ENCODE peak calls at places on chromosomes 11 and 22, in six cellular contexts. N is breast epithelium, E is spleen, O is HCT116, R is transverse colon, U is H1. B is an unnamed sample.

GRCh38 chr11:97641988-97642387 is 1252.2 kb downstream of the JRKL start:
- DNase-seq in N (no peak), E (no peak), O (no peak), R (no peak), U (no peak), B (no peak)

GRCh38 chr22:19232620-19233019 is 54.1 kb upstream of the SLC25A1 start:
- DNase-seq in N (no peak), E (no peak), O (no peak), R (no peak), U (no peak), B (no peak)

GRCh38 chr11:11512090-11512489 is 109.7 kb downstream of the GALNT18 start:
- DNase-seq in N (no peak), E (no peak), O (no peak), R (no peak), U (no peak), B (no peak)

GRCh38 chr11:10544491-10545470 is 3.8 kb upstream of the RNF141 start:
- DNase-seq in N (no peak), E (peak), O (no peak), R (no peak), U (no peak), B (no peak)

GRCh38 chr11:14443642-14444041 is 56.0 kb downstream of the COPB1 start:
- DNase-seq in N (no peak), E (no peak), O (no peak), R (peak), U (no peak), B (no peak)

GRCh38 chr22:41256898-41257260 is 16.1 kb upstream of the CHADL start:
- DNase-seq in N (peak), E (no peak), O (no peak), R (no peak), U (no peak), B (no peak)

GRCh38 chr11:105923814-105924213 is 98.2 kb downstream of the MSANTD4 start:
- DNase-seq in N (no peak), E (no peak), O (no peak), R (no peak), U (no peak), B (no peak)

GRCh38 chr22:44721206-44721605 is 19.2 kb downstream of the PRR5 start:
- DNase-seq in N (no peak), E (no peak), O (no peak), R (no peak), U (peak), B (no peak)

GRCh38 chr11:121418625-121419114 is 33.4 kb upstream of the SORL1 start:
- DNase-seq in N (no peak), E (peak), O (no peak), R (peak), U (no peak), B (no peak)

GRCh38 chr22:50340157-50340879 is 2.8 kb upstream of the PPP6R2 start:
- DNase-seq in N (no peak), E (no peak), O (no peak), R (no peak), U (no peak), B (no peak)

DNA sequence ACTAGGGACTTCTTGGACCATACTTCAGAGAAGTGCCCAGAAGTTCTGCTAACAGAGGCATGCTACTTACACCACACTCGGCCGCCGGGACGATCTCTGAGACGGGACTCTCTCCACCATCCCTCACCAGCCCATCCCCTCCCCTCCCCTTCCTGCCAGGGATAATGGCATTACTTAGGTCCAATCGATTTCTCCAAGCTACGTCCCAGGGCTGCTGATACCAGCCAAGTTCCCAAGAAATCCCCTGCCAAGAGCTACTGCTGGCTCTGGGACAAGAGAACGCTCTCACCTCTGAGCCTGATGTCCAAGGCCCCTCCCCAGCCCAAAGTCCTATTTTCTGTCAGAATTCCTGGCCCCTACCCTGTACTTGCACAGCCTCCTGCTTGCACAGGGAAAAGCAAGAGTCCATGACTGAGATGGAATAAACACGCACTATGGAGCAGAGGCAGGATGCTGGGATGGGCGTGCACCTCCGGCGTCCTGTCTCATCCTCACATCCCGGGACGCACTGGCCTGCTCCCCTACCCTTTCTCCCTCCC is 42.7 kb downstream of the GDPD5 start:
- DNase-seq in N (no peak), E (no peak), O (no peak), R (no peak), U (no peak), B (no peak)
- H3K27ac ChIP-seq in N (no peak), E (no peak), O (no peak), R (no peak), U (no peak), B (no peak)

GRCh38 chr22:39999144-39999757 is 4.5 kb downstream of the FAM83F start:
- DNase-seq in N (no peak), E (no peak), O (no peak), R (peak), U (no peak), B (no peak)
- TF ChIP-seq POLR2A in N (no peak), E (no peak), O (no peak), R (no peak), U (no peak), B (no peak)

DNA sequence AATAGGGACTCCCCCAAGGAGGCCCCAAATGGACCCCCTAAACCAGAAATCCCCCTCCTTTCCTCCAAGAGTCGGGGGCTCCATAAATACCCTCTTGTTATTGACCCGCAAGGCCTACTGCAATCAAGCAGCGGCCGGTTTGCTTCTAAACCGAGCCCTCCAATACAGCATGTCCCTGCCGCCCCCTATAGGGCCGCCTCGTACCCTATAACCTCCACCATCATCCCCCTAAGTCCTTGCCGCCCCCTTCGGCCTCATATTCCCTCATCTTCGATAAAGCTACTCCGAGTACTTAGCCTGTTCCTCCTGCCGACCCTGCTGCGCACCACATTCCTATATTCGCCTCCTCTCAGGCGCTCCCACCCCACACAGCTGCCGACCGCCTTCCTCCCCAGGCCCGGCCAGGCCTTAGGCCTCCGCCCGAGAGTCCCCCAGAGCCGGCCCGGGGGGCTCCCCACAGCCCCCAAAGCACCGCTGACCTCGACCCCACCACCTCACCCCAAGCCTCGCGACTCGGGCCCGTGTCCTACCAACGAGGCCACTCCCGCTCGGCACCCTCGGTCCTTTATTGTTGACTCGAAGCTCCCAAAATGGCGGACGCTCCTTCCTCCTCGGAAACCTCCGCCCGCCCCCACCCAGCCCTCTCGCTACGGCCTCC is 478 bp downstream of the DDX6 start:
- DNase-seq in N (peak), E (peak), O (no peak), R (peak), U (peak), B (no peak)
- TF ChIP-seq POLR2AphosphoS5 in N (no peak), E (no peak), O (no peak), R (no peak), U (peak), B (no peak)

GRCh38 chr11:115197031-115197430 is 307.2 kb downstream of the CADM1 start:
- DNase-seq in N (no peak), E (no peak), O (no peak), R (no peak), U (no peak), B (no peak)
- H3K27ac ChIP-seq in N (no peak), E (no peak), O (no peak), R (no peak), U (no peak), B (no peak)

GRCh38 chr22:38172489-38173155 is 9.0 kb downstream of the PLA2G6 start:
- DNase-seq in N (peak), E (peak), O (no peak), R (peak), U (no peak), B (no peak)

GRCh38 chr22:38174626-38175025 is 7.0 kb downstream of the PLA2G6 start:
- DNase-seq in N (no peak), E (no peak), O (no peak), R (no peak), U (no peak), B (no peak)

GRCh38 chr22:38175206-38176118 is 6.2 kb downstream of the PLA2G6 start:
- DNase-seq in N (no peak), E (no peak), O (no peak), R (no peak), U (no peak), B (no peak)

GRCh38 chr22:38172016-38172431 is 9.6 kb downstream of the PLA2G6 start:
- DNase-seq in N (no peak), E (no peak), O (no peak), R (no peak), U (no peak), B (no peak)

GRCh38 chr22:38173156-38173906 is 8.3 kb downstream of the PLA2G6 start:
- DNase-seq in N (no peak), E (no peak), O (no peak), R (no peak), U (no peak), B (no peak)
- TF ChIP-seq POLR2A in N (no peak), E (no peak), O (no peak), R (no peak), U (no peak), B (no peak)

DNA sequence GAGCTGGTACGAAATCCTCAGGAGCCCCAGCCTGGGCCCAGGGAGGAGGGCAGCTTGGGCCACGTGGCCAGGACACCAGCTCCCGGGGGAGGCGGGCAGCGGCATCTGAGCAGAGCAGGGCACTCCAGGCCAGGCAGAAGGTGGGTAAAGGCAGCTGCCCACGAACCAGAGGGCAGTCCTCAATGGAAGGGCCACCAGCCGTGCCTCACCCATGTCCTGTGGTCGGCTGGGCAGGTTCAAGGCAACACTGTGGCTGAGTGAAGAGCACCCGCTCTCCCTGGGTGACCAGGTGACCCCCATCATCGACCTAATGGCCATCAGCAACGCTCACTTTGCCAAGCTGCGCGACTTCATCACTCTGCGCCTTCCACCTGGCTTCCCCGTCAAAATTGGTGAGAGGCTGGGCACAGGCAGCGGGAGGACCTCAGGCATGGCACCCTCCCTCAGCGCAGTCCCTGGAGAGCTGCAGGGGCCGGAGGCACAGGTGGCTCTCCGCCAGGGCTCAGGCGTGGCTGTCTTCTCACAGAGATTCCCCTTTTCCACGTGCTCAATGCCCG is 2.5 kb upstream of the SSH3 start:
- DNase-seq in N (no peak), E (peak), O (no peak), R (peak), U (no peak), B (no peak)
- TF ChIP-seq POLR2AphosphoS5 in N (no peak), E (no peak), O (no peak), R (no peak), U (no peak), B (no peak)

GRCh38 chr11:118086913-118087768 is at the start of gene SMIM35:
- DNase-seq in N (no peak), E (no peak), O (no peak), R (no peak), U (no peak), B (no peak)
- H3K27ac ChIP-seq in N (peak), E (no peak), O (no peak), R (peak), U (no peak), B (no peak)

GRCh38 chr11:96234866-96235441 is 108.0 kb downstream of the MAML2 start:
- DNase-seq in N (no peak), E (no peak), O (no peak), R (no peak), U (no peak), B (no peak)
- TF ChIP-seq POLR2A in N (no peak), E (no peak), O (no peak), R (no peak), U (no peak), B (no peak)